ENCODE peak calls at places on chromosomes 1 and 21, in four cellular contexts. One of them, this sample, is unnamed.

GRCh38 chr1:151611288-151611790 is 511 bp upstream of the SNX27 start:
- DNase-seq in NCI-H774: no peak
- DNase-seq in AG08395: peak; percentile 24
- DNase-seq in NCI-H2029: no peak
- DNase-seq in this sample: no peak

GRCh38 chr1:25766721-25767436 is 33.1 kb upstream of the SELENON start:
- DNase-seq in NCI-H774: no peak
- DNase-seq in NCI-H2029: no peak
- DNase-seq in AG08395: no peak
- DNase-seq in this sample: peak; percentile 57

GRCh38 chr1:156499703-156500577 is 635 bp downstream of the MEF2D start:
- DNase-seq in AG08395: no peak
- DNase-seq in NCI-H2029: no peak
- DNase-seq in NCI-H774: no peak
- DNase-seq in this sample: peak; percentile 89

GRCh38 chr1:87786861-87787548 is 458.3 kb downstream of the LMO4 start:
- DNase-seq in NCI-H774: no peak
- DNase-seq in NCI-H2029: no peak
- DNase-seq in AG08395: no peak
- DNase-seq in this sample: no peak

GRCh38 chr1:185733818-185734709 is at the start of gene HMCN1:
- DNase-seq in AG08395: peak; percentile 85
- DNase-seq in NCI-H2029: no peak
- DNase-seq in NCI-H774: peak; percentile 4
- DNase-seq in this sample: peak; percentile 83

GRCh38 chr1:212689196-212689710 is 10.4 kb downstream of the BATF3 start:
- DNase-seq in NCI-H774: no peak
- DNase-seq in NCI-H2029: no peak
- DNase-seq in AG08395: no peak
- DNase-seq in this sample: no peak

GRCh38 chr1:232543194-232543593 is 86.7 kb downstream of the SIPA1L2 start:
- DNase-seq in NCI-H2029: no peak
- DNase-seq in NCI-H774: peak; percentile 13
- DNase-seq in AG08395: no peak
- DNase-seq in this sample: no peak

GRCh38 chr1:30286241-30286983 is 437.0 kb downstream of the MATN1 start:
- DNase-seq in NCI-H774: no peak
- DNase-seq in NCI-H2029: peak; percentile 46
- DNase-seq in AG08395: no peak
- DNase-seq in this sample: no peak

GRCh38 chr1:209743145-209743482 is 12.7 kb upstream of the TRAF3IP3 start:
- DNase-seq in NCI-H774: no peak
- DNase-seq in NCI-H2029: peak; percentile 23
- DNase-seq in AG08395: peak; percentile 19
- DNase-seq in this sample: peak; percentile 81

GRCh38 chr1:203769505-203770343 is 4.7 kb downstream of the LAX1 start:
- DNase-seq in NCI-H774: peak; percentile 37
- DNase-seq in NCI-H2029: peak; percentile 33
- DNase-seq in AG08395: peak; percentile 91
- DNase-seq in this sample: peak; percentile 85

GRCh38 chr21:39564200-39564599 is 48.5 kb upstream of the B3GALT5 start:
- DNase-seq in NCI-H2029: peak; percentile 80
- DNase-seq in AG08395: no peak
- DNase-seq in NCI-H774: peak; percentile 30
- DNase-seq in this sample: no peak

GRCh38 chr1:212814989-212815388 is 23.3 kb downstream of the TATDN3 start:
- DNase-seq in NCI-H774: peak; percentile 28
- DNase-seq in NCI-H2029: no peak
- DNase-seq in AG08395: peak; percentile 7
- DNase-seq in this sample: no peak

GRCh38 chr1:1911390-1912041 is 3.5 kb upstream of the CALML6 start:
- DNase-seq in NCI-H2029: no peak
- DNase-seq in AG08395: no peak
- DNase-seq in NCI-H774: no peak
- DNase-seq in this sample: no peak

GRCh38 chr1:46181343-46182260 is 5.3 kb upstream of the P3R3URF start:
- DNase-seq in AG08395: peak; percentile 12
- DNase-seq in NCI-H2029: peak; percentile 81
- DNase-seq in NCI-H774: no peak
- DNase-seq in this sample: peak; percentile 85

GRCh38 chr1:231814031-231814430 is 187.4 kb downstream of the DISC1 start:
- DNase-seq in NCI-H2029: no peak
- DNase-seq in AG08395: no peak
- DNase-seq in NCI-H774: no peak
- DNase-seq in this sample: no peak

GRCh38 chr1:235553063-235553675 is 48.9 kb upstream of the B3GALNT2 start:
- DNase-seq in NCI-H2029: no peak
- DNase-seq in NCI-H774: no peak
- DNase-seq in AG08395: no peak
- DNase-seq in this sample: peak; percentile 60

GRCh38 chr21:39232926-39233325 is 49.7 kb upstream of the PSMG1 start:
- DNase-seq in NCI-H774: no peak
- DNase-seq in NCI-H2029: no peak
- DNase-seq in AG08395: no peak
- DNase-seq in this sample: peak; percentile 61

GRCh38 chr1:89363638-89364536 is at the start of gene GBP6:
- DNase-seq in NCI-H2029: no peak
- DNase-seq in AG08395: no peak
- DNase-seq in NCI-H774: no peak
- DNase-seq in this sample: peak; percentile 21

GRCh38 chr21:38267136-38267535 is 10.3 kb downstream of the KCNJ15 start:
- DNase-seq in NCI-H774: no peak
- DNase-seq in NCI-H2029: no peak
- DNase-seq in AG08395: peak; percentile 65
- DNase-seq in this sample: peak; percentile 49

GRCh38 chr1:22131875-22132486 is 10.9 kb downstream of the WNT4 start:
- DNase-seq in NCI-H2029: no peak
- DNase-seq in NCI-H774: peak; percentile 6
- DNase-seq in AG08395: no peak
- DNase-seq in this sample: peak; percentile 90

GRCh38 chr1:18155881-18156385 is 48.3 kb downstream of the IGSF21 start:
- DNase-seq in AG08395: no peak
- DNase-seq in NCI-H2029: peak; percentile 72
- DNase-seq in NCI-H774: peak; percentile 4
- DNase-seq in this sample: no peak

GRCh38 chr1:201990427-201990826 is 8.0 kb downstream of the RNPEP start:
- DNase-seq in AG08395: no peak
- DNase-seq in NCI-H774: no peak
- DNase-seq in NCI-H2029: no peak
- DNase-seq in this sample: no peak

GRCh38 chr1:109396971-109397370 is 747 bp downstream of the SORT1 start:
- DNase-seq in AG08395: no peak
- DNase-seq in NCI-H2029: no peak
- DNase-seq in NCI-H774: no peak
- DNase-seq in this sample: peak; percentile 64

GRCh38 chr1:32249831-32250525 is 1.1 kb upstream of the LCK start:
- DNase-seq in NCI-H774: no peak
- DNase-seq in NCI-H2029: no peak
- DNase-seq in AG08395: no peak
- DNase-seq in this sample: no peak

GRCh38 chr1:238861342-238861741 is 525.0 kb upstream of the CHRM3 start:
- DNase-seq in NCI-H2029: no peak
- DNase-seq in AG08395: no peak
- DNase-seq in NCI-H774: no peak
- DNase-seq in this sample: no peak

GRCh38 chr1:241203817-241204216 is 153.2 kb downstream of the RGS7 start:
- DNase-seq in NCI-H774: no peak
- DNase-seq in NCI-H2029: no peak
- DNase-seq in AG08395: no peak
- DNase-seq in this sample: no peak

GRCh38 chr1:54220004-54220811 is 20.2 kb downstream of the MRPL37 start:
- DNase-seq in NCI-H2029: peak; percentile 45
- DNase-seq in AG08395: peak; percentile 64
- DNase-seq in NCI-H774: no peak
- DNase-seq in this sample: peak; percentile 89

GRCh38 chr21:44914176-44914874 is 6.4 kb downstream of the ITGB2 start:
- DNase-seq in AG08395: no peak
- DNase-seq in NCI-H2029: no peak
- DNase-seq in NCI-H774: no peak
- DNase-seq in this sample: no peak

GRCh38 chr1:53025034-53025777 is 36.8 kb upstream of the PODN start:
- DNase-seq in NCI-H774: no peak
- DNase-seq in AG08395: peak; percentile 76
- DNase-seq in NCI-H2029: peak; percentile 13
- DNase-seq in this sample: peak; percentile 86

GRCh38 chr1:153670257-153670858 is 435 bp downstream of the ILF2 start:
- DNase-seq in NCI-H2029: no peak
- DNase-seq in NCI-H774: no peak
- DNase-seq in AG08395: no peak
- DNase-seq in this sample: peak; percentile 26

GRCh38 chr1:16006552-16007485 is 2.8 kb downstream of the SRARP start:
- DNase-seq in AG08395: no peak
- DNase-seq in NCI-H774: no peak
- DNase-seq in NCI-H2029: no peak
- DNase-seq in this sample: peak; percentile 78

GRCh38 chr1:245310605-245311531 is 156.1 kb downstream of the KIF26B start:
- DNase-seq in AG08395: peak; percentile 25
- DNase-seq in NCI-H2029: no peak
- DNase-seq in NCI-H774: no peak
- DNase-seq in this sample: no peak

GRCh38 chr1:89994231-89994804 is 592 bp upstream of the ZNF326 start:
- DNase-seq in AG08395: no peak
- DNase-seq in NCI-H2029: no peak
- DNase-seq in NCI-H774: no peak
- DNase-seq in this sample: no peak

GRCh38 chr1:119771016-119771415 is 2.3 kb upstream of the HMGCS2 start:
- DNase-seq in NCI-H774: no peak
- DNase-seq in NCI-H2029: peak; percentile 13
- DNase-seq in AG08395: no peak
- DNase-seq in this sample: no peak

GRCh38 chr1:197696372-197696771 is 78.9 kb downstream of the DENND1B start:
- DNase-seq in NCI-H2029: no peak
- DNase-seq in NCI-H774: no peak
- DNase-seq in AG08395: no peak
- DNase-seq in this sample: no peak